ENCODE peak calls at places on chromosomes 16 and 17, in seven cellular contexts. A, C, P, S, O, I and W are unnamed samples.

GRCh38 chr16:59634951-59635350 is 900.8 kb upstream of the GOT2 start:
- DNase-seq in A (no peak), C (no peak), P (no peak), S (no peak), O (no peak), I (no peak), W (no peak)

GRCh38 chr16:55000595-55000994 is 69.9 kb downstream of the IRX5 start:
- DNase-seq in A (no peak), C (no peak), P (no peak), S (no peak), O (no peak), I (peak), W (no peak)

GRCh38 chr16:7581175-7581574 is 248.5 kb downstream of the RBFOX1 start:
- DNase-seq in A (no peak), C (no peak), P (no peak), S (no peak), O (no peak), I (no peak), W (no peak)

GRCh38 chr16:11988258-11988978 is 11.9 kb downstream of the SNX29 start:
- DNase-seq in A (no peak), C (no peak), P (no peak), S (no peak), O (no peak), I (no peak), W (no peak)

GRCh38 chr17:15463363-15463762 is 4.1 kb downstream of the CDRT4 start:
- DNase-seq in A (no peak), C (peak), P (no peak), S (no peak), O (peak), I (peak), W (no peak)

GRCh38 chr17:50122945-50123344 is 7.0 kb downstream of the SAMD14 start:
- DNase-seq in A (no peak), C (no peak), P (no peak), S (no peak), O (no peak), I (no peak), W (no peak)

GRCh38 chr16:66408181-66409048 is 18.7 kb upstream of the BEAN1 start:
- DNase-seq in A (no peak), C (peak), P (no peak), S (peak), O (peak), I (peak), W (no peak)

GRCh38 chr17:8997994-8998628 is 23.2 kb upstream of the NTN1 start:
- DNase-seq in A (peak), C (peak), P (peak), S (peak), O (peak), I (peak), W (no peak)

GRCh38 chr17:34981538-34982241 is 1.4 kb downstream of the LIG3 start:
- DNase-seq in A (no peak), C (no peak), P (no peak), S (no peak), O (no peak), I (no peak), W (no peak)

GRCh38 chr17:32114536-32114935 is 27.8 kb upstream of the RHOT1 start:
- DNase-seq in A (no peak), C (no peak), P (no peak), S (no peak), O (no peak), I (no peak), W (no peak)

GRCh38 chr17:12734852-12735430 is 54.4 kb upstream of the ARHGAP44 start:
- DNase-seq in A (no peak), C (no peak), P (no peak), S (no peak), O (no peak), I (no peak), W (no peak)

DNA sequence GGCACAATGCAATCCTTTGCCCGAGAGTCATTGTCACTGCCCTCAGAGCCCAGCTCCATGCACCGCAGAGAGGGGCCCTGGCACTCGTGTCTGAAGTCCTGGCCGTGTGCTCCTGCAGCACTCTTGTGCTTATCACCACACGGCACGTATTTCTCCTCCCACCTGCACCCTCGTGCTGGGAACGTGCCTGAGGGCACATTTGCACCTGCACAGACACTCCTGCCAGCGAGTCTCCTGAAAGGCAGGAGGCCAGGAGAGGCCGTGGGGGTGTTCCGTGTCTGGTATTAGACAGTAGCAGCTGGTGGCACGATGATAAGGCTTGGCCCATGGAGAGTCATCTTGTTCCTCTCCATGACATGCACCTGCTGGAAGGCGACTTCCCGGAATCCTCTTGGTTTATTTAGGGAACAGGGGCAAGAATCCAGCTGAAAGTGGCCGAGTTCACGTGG is 3.4 kb upstream of the ACSF3 start:
- DNase-seq in A (no peak), C (no peak), P (no peak), S (no peak), O (no peak), I (no peak), W (no peak)
- TF ChIP-seq CTCF in A (no peak), C (no peak), P (no peak), S (no peak), O (no peak), I (no peak), W (no peak)

GRCh38 chr17:2054740-2055493 is at the start of gene HIC1:
- DNase-seq in A (peak), C (peak), P (peak), S (peak), O (no peak), I (no peak), W (peak)

GRCh38 chr17:2054262-2054739 is 602 bp upstream of the HIC1 start:
- DNase-seq in A (no peak), C (no peak), P (peak), S (peak), O (no peak), I (no peak), W (no peak)

GRCh38 chr17:2051388-2052237 is 3.3 kb upstream of the HIC1 start:
- DNase-seq in A (no peak), C (no peak), P (peak), S (no peak), O (no peak), I (no peak), W (no peak)

GRCh38 chr17:2055494-2056220 is 754 bp downstream of the HIC1 start:
- DNase-seq in A (no peak), C (no peak), P (peak), S (no peak), O (no peak), I (no peak), W (no peak)

DNA sequence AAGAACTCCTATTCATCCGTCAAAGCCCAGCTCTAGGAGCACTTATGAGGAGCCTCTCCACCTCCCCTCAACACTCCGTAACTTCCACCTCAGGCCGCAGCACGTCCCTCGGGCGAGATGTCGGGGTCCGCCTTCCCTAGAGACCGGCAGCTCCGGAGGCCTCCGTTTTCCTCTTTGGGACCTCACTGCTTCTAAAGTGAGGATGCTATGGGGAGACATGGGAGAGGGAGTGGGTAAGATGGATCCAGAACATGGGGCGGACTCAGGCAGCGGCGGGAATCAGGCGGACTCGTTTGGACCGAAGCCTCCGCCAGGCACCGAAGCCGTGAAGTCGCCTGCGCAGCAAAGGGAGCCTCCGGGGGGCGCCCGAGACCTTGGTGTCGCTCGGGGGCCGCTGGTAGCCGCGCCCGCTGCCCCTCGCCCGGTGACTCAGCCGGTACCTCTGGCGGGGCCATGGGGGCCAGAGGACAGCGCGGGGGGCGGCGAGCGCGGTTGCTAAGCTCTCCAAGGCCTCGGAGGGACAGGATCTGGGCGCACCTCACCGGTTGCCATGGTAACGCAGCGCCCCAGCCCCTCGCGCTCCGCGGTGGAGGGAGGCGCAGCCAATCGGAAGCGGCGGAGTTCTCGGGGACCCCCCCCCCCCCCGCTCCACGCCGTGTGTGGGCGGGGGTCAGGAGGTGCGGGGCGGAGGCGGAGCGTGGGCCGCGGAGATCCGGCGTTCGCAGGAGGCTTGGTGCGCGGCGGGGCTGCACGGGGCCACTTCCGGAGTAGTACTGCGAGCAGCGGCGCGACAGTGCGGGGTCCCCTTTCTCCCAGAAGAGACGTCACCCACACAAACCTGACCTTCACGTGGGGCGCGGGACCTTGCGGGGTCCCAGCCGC is 1.3 kb upstream of the HIC1 start:
- DNase-seq in A (peak), C (peak), P (peak), S (peak), O (peak), I (no peak), W (no peak)
- TF ChIP-seq CTCF in A (peak), C (peak), P (peak), S (peak), O (no peak), I (peak), W (peak)

DNA sequence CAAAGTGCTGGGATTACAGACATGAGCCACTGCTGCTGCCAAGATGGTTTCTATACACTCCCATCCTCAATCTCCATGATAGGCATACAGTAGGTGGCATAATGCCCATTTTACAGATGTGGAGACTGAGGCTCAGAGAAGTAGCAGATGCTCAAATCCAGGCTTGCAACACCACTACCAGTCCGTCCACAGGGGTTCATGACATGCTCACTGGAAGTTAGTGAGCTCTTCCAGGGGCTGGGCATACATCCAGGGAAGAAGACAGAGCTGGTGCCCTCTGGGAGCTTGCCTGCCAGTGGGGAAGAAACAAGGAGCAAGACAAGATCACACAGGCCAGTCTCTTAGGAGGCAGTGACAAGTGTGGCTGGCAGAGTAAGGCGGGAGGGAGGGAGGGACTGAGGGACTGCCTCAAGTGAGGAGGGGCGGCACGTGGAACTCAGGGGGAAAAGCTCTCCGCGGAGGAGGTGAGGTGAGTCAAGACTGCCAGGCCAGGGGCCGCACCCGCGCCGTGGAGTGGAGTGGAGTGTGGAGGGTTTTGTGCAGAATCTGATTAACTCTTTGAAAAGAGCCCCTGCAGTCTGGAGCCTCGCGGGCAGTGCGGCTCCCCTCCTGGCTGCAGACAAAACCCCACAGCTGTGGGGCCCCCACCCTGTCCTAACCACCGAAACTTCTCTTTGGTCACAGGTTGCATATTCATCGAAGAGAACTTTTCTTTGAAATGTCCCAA is 27.9 kb downstream of the SREBF1 start:
- DNase-seq in A (no peak), C (no peak), P (no peak), S (no peak), O (no peak), I (no peak), W (no peak)
- TF ChIP-seq CTCF in A (no peak), C (no peak), P (no peak), S (no peak), O (no peak), I (no peak), W (no peak)

DNA sequence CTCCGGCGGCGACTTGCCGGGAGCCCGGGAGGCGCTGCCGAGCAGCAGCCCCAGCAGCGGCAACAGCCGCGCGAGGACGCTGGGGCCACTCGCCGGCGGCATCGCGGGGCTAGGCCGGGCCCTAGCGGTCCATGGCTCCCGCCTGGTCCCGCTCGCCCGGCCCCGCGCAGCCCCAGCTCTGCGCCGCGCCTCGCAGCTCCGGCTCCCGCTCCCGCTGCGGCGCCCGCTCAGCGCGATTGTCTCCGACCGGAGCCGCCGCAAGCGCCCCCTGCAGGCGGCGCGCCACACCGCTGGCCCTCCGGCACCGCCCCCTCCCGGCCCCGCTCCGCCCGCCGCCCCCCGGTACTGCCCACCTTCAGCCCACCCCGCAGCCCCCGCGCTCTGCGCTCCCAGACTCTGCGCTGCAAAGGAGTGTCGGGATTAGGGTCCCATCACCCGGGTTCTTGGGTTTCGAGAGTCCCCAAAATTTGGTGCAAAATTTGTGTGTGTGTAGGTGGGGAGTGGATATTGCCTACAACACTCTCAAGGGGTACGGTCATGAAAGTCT is at the start of gene FAM171A2:
- DNase-seq in A (peak), C (peak), P (peak), S (peak), O (no peak), I (peak), W (peak)
- TF ChIP-seq CTCF in A (peak), C (peak), P (no peak), S (peak), O (peak), I (no peak), W (peak)

GRCh38 chr16:10153993-10154788 is 28.0 kb downstream of the GRIN2A start:
- DNase-seq in A (no peak), C (no peak), P (no peak), S (no peak), O (no peak), I (no peak), W (no peak)
- TF ChIP-seq CTCF in A (no peak), C (no peak), P (no peak), S (no peak), O (no peak), I (no peak), W (no peak)

DNA sequence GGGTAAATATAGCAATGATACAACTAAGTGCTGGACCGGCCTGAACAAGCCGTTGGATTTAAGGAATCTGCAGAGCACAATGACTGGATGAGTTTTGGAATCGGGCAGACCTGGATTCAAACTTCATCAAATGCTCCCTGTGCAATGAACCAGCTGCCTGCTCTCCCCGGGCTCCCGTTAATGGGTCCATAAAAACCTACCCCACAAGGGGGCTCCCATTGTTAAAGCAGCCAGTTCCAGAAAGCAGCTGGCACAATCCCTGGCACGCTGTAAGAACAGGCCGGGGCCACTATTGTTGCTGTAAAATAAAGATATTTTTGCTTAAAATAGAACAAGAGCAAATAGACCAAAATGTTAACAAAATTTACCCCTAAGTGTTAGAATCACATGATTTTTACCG is 131.9 kb downstream of the C16orf95 start:
- DNase-seq in A (no peak), C (no peak), P (no peak), S (no peak), O (no peak), I (no peak), W (no peak)
- TF ChIP-seq CTCF in A (no peak), C (no peak), P (no peak), S (no peak), O (no peak), I (peak), W (peak)

GRCh38 chr17:82358467-82359350 is at the start of gene TEX19:
- DNase-seq in A (no peak), C (no peak), P (no peak), S (no peak), O (no peak), I (no peak), W (no peak)
- TF ChIP-seq CTCF in A (no peak), C (no peak), P (no peak), S (no peak), O (no peak), I (no peak), W (peak)

GRCh38 chr16:87420401-87421368 is 28.5 kb downstream of the MAP1LC3B start:
- DNase-seq in A (no peak), C (peak), P (no peak), S (no peak), O (no peak), I (no peak), W (no peak)
- TF ChIP-seq CTCF in A (no peak), C (peak), P (no peak), S (no peak), O (no peak), I (peak), W (peak)